ENCODE peak calls at places on chromosome 21, in eight cellular contexts. T, N, G, B, S, L, K and E are unnamed samples. For H3K9me2, the result is how much of the 10 kb centered on the place peaks cover.

GRCh38 chr21:38386967-38387366 is 111.3 kb downstream of the ERG start:
- DNase-seq in T (no peak), N (no peak), G (no peak), B (peak), S (no peak), L (peak), K (no peak), E (peak)

GRCh38 chr21:35340273-35340672 is 291.2 kb upstream of the RUNX1 start:
- DNase-seq in T (no peak), N (no peak), G (no peak), B (no peak), S (no peak), L (no peak), K (peak), E (no peak)

GRCh38 chr21:26811031-26811430 is 34.2 kb downstream of the ADAMTS1 start:
- DNase-seq in T (no peak), N (no peak), G (no peak), B (peak), S (no peak), L (no peak), K (no peak), E (no peak)

GRCh38 chr21:21199342-21200102 is 201.3 kb downstream of the NCAM2 start:
- DNase-seq in T (no peak), N (no peak), G (no peak), B (peak), S (no peak), L (no peak), K (no peak), E (no peak)

GRCh38 chr21:36429672-36430546 is 44.7 kb downstream of the CHAF1B start:
- DNase-seq in T (peak), N (peak), G (peak), B (peak), S (peak), L (peak), K (peak), E (no peak)

GRCh38 chr21:37861561-37861960 is 54.7 kb downstream of the KCNJ6 start:
- DNase-seq in T (no peak), N (no peak), G (no peak), B (no peak), S (no peak), L (no peak), K (no peak), E (no peak)

GRCh38 chr21:43699933-43700599 is 18.9 kb upstream of the PDXK start:
- DNase-seq in T (no peak), N (no peak), G (no peak), B (no peak), S (no peak), L (no peak), K (no peak), E (no peak)

GRCh38 chr21:38999148-38999547 is 184.1 kb downstream of the PSMG1 start:
- DNase-seq in T (peak), N (no peak), G (no peak), B (peak), S (no peak), L (no peak), K (no peak), E (no peak)

GRCh38 chr21:26826801-26827200 is 18.4 kb downstream of the ADAMTS1 start:
- DNase-seq in T (no peak), N (no peak), G (no peak), B (no peak), S (no peak), L (no peak), K (no peak), E (no peak)

GRCh38 chr21:23452384-23453083 is 2154.7 kb downstream of the MRPL39 start:
- DNase-seq in T (no peak), N (peak), G (peak), B (no peak), S (no peak), L (peak), K (no peak), E (peak)

GRCh38 chr21:38159355-38159754 is 97.4 kb upstream of the KCNJ15 start:
- DNase-seq in T (peak), N (peak), G (peak), B (peak), S (no peak), L (peak), K (peak), E (peak)

GRCh38 chr21:34981793-34982192 is 67.3 kb downstream of the RUNX1 start:
- DNase-seq in T (no peak), N (no peak), G (no peak), B (no peak), S (no peak), L (no peak), K (no peak), E (no peak)

GRCh38 chr21:17925900-17926299 is 106.7 kb upstream of the C21orf91 start:
- DNase-seq in T (no peak), N (peak), G (peak), B (peak), S (no peak), L (peak), K (no peak), E (peak)

GRCh38 chr21:25220954-25221353 is 386.3 kb downstream of the MRPL39 start:
- DNase-seq in T (no peak), N (no peak), G (no peak), B (no peak), S (no peak), L (no peak), K (no peak), E (no peak)

GRCh38 chr21:28427356-28428022 is 565.2 kb downstream of the LTN1 start:
- DNase-seq in T (no peak), N (no peak), G (peak), B (peak), S (no peak), L (no peak), K (no peak), E (no peak)

GRCh38 chr21:15283138-15283537 is 218.3 kb upstream of the NRIP1 start:
- DNase-seq in T (no peak), N (no peak), G (peak), B (no peak), S (no peak), L (no peak), K (no peak), E (no peak)

GRCh38 chr21:38683222-38683621 is 122.5 kb upstream of the ETS2 start:
- DNase-seq in T (no peak), N (no peak), G (no peak), B (peak), S (no peak), L (no peak), K (no peak), E (no peak)

GRCh38 chr21:18204931-18205330 is 39.7 kb upstream of the CHODL start:
- DNase-seq in T (no peak), N (peak), G (no peak), B (no peak), S (no peak), L (no peak), K (no peak), E (peak)

GRCh38 chr21:36909901-36910561 is 56.4 kb downstream of the HLCS start:
- DNase-seq in T (no peak), N (no peak), G (peak), B (peak), S (peak), L (peak), K (peak), E (no peak)

GRCh38 chr21:35035581-35035980 is 13.5 kb downstream of the RUNX1 start:
- DNase-seq in T (no peak), N (no peak), G (no peak), B (no peak), S (no peak), L (no peak), K (no peak), E (no peak)

GRCh38 chr21:27582246-27582945 is 615.5 kb upstream of the ADAMTS5 start:
- DNase-seq in T (no peak), N (no peak), G (no peak), B (peak), S (no peak), L (no peak), K (no peak), E (no peak)

GRCh38 chr21:18985584-18985983 is 582.0 kb upstream of the TMPRSS15 start:
- DNase-seq in T (no peak), N (no peak), G (peak), B (no peak), S (no peak), L (no peak), K (no peak), E (no peak)

GRCh38 chr21:15687208-15687607 is 42.6 kb upstream of the USP25 start:
- DNase-seq in T (no peak), N (no peak), G (peak), B (peak), S (no peak), L (no peak), K (no peak), E (no peak)

GRCh38 chr21:18249542-18250152 is 5.0 kb downstream of the CHODL start:
- DNase-seq in T (no peak), N (peak), G (peak), B (no peak), S (no peak), L (no peak), K (no peak), E (peak)

GRCh38 chr21:16279658-16280581 is 550.1 kb downstream of the USP25 start:
- DNase-seq in T (no peak), N (peak), G (no peak), B (peak), S (no peak), L (peak), K (no peak), E (no peak)

GRCh38 chr21:15592957-15593356 is 136.8 kb upstream of the USP25 start:
- DNase-seq in T (no peak), N (no peak), G (peak), B (no peak), S (no peak), L (no peak), K (no peak), E (no peak)

GRCh38 chr21:21101911-21102310 is 103.7 kb downstream of the NCAM2 start:
- DNase-seq in T (peak), N (peak), G (peak), B (no peak), S (no peak), L (peak), K (no peak), E (peak)

GRCh38 chr21:34796518-34797201 is 127.9 kb downstream of the CLIC6 start:
- DNase-seq in T (no peak), N (peak), G (peak), B (peak), S (no peak), L (peak), K (peak), E (no peak)

GRCh38 chr21:15592271-15592860 is 137.4 kb upstream of the USP25 start:
- DNase-seq in T (peak), N (peak), G (peak), B (peak), S (peak), L (peak), K (peak), E (peak)

GRCh38 chr21:20013851-20014250 is 984.4 kb upstream of the NCAM2 start:
- DNase-seq in T (no peak), N (no peak), G (no peak), B (no peak), S (no peak), L (no peak), K (no peak), E (no peak)

GRCh38 chr21:20010691-20011200 is 987.5 kb upstream of the NCAM2 start:
- DNase-seq in T (no peak), N (no peak), G (no peak), B (no peak), S (no peak), L (no peak), K (no peak), E (no peak)

GRCh38 chr21:20020032-20020431 is 978.2 kb upstream of the NCAM2 start:
- DNase-seq in T (no peak), N (no peak), G (no peak), B (no peak), S (no peak), L (no peak), K (no peak), E (no peak)

GRCh38 chr21:20016431-20017005 is 981.7 kb upstream of the NCAM2 start:
- DNase-seq in T (no peak), N (peak), G (no peak), B (no peak), S (no peak), L (no peak), K (no peak), E (no peak)
- H3K4me2 ChIP-seq in T (no peak), N (peak), G (no peak), B (no peak), S (no peak), L (no peak), K (no peak), E (no peak)

DNA sequence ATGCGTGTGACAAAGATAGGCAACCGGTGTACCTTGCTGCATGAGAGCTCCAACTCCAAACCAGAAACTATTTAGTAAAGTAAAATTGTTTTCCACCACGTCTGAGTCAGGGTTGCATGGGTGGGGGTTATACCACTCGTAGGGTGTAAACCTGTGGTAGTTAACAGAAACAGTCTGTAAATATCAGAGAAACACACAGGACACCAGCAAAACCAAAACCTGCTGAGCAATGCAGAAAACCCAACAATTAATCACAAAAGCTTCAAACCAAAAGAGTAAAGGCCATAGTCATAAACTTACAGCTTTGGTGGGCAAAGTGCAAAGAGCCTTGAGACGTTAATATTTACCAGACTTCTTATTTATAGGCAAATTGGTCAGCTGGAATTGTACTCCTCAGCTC is 282.7 kb downstream of the BACH1 start:
- DNase-seq in T (no peak), N (no peak), G (no peak), B (no peak), S (no peak), L (peak), K (no peak), E (no peak)
- H3K9me2 ChIP-seq in T (under half), N (under half), G (under half), B (under half), S (under half), L (under half), K (under half), E (under half)

DNA sequence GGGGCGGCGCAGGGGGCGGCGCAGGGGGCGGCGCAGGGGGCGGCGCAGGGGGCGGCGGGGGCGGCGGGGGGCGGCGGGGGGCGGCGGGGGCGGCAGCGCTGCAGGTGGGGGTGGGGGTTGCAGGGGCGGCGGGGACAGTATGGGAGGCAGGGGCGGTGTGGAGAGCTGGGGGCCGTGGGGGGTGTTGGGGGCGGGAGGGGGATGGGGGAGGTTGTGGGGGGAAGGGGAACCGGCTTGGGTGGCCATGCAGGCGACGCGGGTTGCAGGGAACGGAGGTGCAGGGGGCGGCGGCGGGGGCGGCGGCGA is 13.0 kb upstream of the SLC19A1 start:
- DNase-seq in T (peak), N (no peak), G (no peak), B (no peak), S (no peak), L (no peak), K (no peak), E (no peak)
- H3K4me2 ChIP-seq in T (peak), N (no peak), G (no peak), B (no peak), S (no peak), L (peak), K (peak), E (peak)

DNA sequence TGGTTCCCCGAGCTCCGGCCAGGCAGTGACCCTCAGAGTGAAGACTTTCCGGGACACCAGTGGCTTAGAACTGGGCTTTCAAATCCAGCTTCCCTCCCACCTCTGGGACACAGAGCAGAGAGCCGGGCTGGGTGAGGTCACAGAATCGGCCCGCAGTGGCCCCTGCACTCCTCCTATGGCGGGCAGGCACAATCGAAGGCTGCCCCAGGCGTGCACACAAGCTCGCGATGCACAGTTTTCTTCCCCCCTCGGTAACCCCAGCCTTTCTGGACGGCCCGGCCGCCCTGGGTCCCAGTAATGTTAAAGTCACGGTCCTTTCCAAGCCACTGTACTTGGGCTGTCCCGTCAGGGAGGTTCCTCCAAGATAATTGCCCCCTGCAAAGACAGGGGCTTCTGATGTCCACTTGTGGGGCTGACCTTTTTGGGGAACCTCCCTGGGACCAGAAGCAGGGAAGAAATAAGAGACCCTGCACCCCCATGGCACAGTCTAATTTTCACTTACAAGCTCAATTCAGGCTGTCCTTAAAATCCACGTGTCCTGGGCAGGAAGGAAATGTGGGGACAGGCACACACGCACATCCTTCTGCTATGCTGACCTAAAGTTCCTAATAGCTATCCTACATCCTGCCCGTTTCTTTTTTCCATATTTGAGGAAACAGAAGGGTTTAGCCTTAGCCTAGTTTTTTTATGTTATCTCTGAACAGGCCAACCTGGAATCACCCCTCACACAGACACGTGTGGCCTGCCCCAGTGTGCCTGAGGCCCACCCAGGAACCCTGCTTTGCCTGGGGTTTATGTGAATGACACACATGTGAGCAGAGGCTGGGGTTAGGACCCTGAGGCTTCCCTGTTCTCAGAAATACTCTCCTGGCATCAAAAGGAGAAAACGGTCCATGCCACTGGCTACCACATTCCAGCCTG is 13.6 kb downstream of the TFF3 start:
- DNase-seq in T (no peak), N (no peak), G (no peak), B (no peak), S (no peak), L (no peak), K (no peak), E (no peak)
- H3K9me2 ChIP-seq in T (under half), N (under half), G (under half), B (under half), S (under half), L (under half), K (under half), E (under half)

GRCh38 chr21:45001134-45002095 is 61.6 kb downstream of the SLX9 start:
- DNase-seq in T (no peak), N (no peak), G (peak), B (peak), S (peak), L (no peak), K (no peak), E (no peak)

GRCh38 chr21:45004059-45004422 is 64.2 kb downstream of the SLX9 start:
- DNase-seq in T (no peak), N (no peak), G (no peak), B (no peak), S (no peak), L (no peak), K (no peak), E (no peak)

GRCh38 chr21:45000637-45001133 is 60.9 kb downstream of the SLX9 start:
- DNase-seq in T (no peak), N (no peak), G (no peak), B (no peak), S (no peak), L (no peak), K (no peak), E (no peak)

GRCh38 chr21:45003331-45004058 is 63.7 kb downstream of the SLX9 start:
- DNase-seq in T (no peak), N (no peak), G (no peak), B (no peak), S (no peak), L (no peak), K (no peak), E (no peak)

GRCh38 chr21:45002381-45003204 is 62.8 kb downstream of the SLX9 start:
- DNase-seq in T (no peak), N (no peak), G (no peak), B (no peak), S (no peak), L (no peak), K (no peak), E (no peak)
- H3K4me2 ChIP-seq in T (no peak), N (no peak), G (no peak), B (no peak), S (no peak), L (no peak), K (no peak), E (no peak)

DNA sequence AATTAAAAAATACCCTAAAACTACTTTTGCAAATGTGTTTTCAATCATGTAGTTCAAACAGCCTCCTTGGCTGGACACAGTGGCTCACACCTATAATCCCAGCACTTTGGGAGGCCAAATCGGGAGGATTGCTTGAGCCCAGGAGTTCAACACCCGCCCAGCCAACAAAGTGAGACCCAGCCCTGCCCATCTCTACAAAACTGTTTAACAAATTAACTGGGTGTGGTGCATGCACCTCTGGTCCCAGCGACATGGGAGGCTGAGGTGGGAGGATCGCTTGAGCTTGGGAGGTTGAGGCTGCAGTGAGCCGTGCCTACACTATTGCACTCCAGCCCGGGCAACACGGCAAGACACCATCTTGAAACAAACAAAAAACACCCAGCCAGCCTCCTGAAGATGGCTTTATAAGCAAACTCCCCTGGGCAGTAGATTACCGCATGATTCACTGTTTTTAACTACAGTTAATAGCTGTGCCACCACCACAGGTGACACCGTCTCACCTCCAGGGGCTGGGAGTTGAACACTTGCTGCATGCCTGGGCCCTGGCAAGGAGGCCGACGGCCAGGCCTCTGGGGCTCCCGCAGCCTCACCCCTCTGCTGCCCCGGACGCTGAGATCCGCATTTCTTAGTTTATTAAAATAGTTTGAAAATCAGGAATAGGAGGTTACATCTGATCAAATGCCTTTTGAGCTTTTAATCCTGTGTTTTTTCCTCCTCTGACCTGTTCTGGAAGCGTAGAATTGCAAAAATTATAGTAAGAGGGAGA is 16.2 kb downstream of the PTTG1IP start:
- DNase-seq in T (no peak), N (no peak), G (no peak), B (no peak), S (no peak), L (no peak), K (no peak), E (no peak)
- H3K9me2 ChIP-seq in T (under half), N (under half), G (under half), B (under half), S (under half), L (under half), K (under half), E (under half)

DNA sequence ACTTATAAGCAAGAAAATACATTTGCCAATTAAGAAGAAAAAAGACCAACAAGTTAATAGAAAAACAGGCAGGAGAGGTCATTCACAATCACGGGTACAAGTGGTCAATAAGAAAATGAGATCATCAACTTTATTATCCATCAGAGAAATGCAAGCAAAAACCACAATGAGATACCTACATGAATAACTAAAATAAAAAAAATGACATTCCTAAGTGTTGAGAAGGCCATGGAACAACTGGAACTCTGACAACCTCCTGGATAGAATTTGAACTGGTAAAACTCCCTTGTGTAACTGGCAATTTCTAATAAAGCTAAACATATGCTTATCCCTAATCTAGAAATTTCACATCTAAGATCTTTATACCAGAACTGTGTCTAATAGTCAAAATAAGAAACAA is 135.4 kb upstream of the BACE2 start:
- DNase-seq in T (no peak), N (no peak), G (peak), B (no peak), S (no peak), L (no peak), K (no peak), E (no peak)
- H3K4me2 ChIP-seq in T (no peak), N (no peak), G (no peak), B (no peak), S (no peak), L (no peak), K (no peak), E (no peak)